ENCODE peak calls at places on chromosomes 11 and 22, in nine cellular contexts. R is heart right ventricle; Z is CD8-positive, alpha-beta T cell; K is upper lobe of right lung; E is GM23338; T is ovary; I is A549; P is colonic mucosa; F is cardiac muscle cell. J is an unnamed sample.

GRCh38 chr11:130102457-130103249 is 33.0 kb downstream of the APLP2 start:
- DNase-seq in R (no peak), Z (no peak), K (no peak), E (no peak), T (no peak), I (no peak), P (no peak), F (no peak), J (no peak)

GRCh38 chr11:21556936-21557335 is 635.9 kb upstream of the ANO5 start:
- DNase-seq in R (no peak), Z (no peak), K (no peak), E (no peak), T (no peak), I (no peak), P (no peak), F (no peak), J (no peak)

GRCh38 chr11:117822522-117823033 is 2.0 kb downstream of the FXYD2 start:
- DNase-seq in R (no peak), Z (no peak), K (peak; percentile 51), E (no peak), T (no peak), I (no peak), P (no peak), F (no peak), J (no peak)

GRCh38 chr22:21943571-21944448 is 8.8 kb downstream of the PPM1F start:
- DNase-seq in R (no peak), Z (no peak), K (no peak), E (no peak), T (no peak), I (no peak), P (no peak), F (no peak), J (no peak)

GRCh38 chr11:102306817-102307814 is 10.2 kb upstream of the BIRC3 start:
- DNase-seq in R (no peak), Z (peak; percentile 62), K (no peak), E (no peak), T (no peak), I (no peak), P (no peak), F (no peak), J (no peak)

GRCh38 chr11:26904801-26905200 is 89.1 kb upstream of the FIBIN start:
- DNase-seq in R (no peak), Z (no peak), K (no peak), E (no peak), T (no peak), I (no peak), P (no peak), F (no peak), J (no peak)

GRCh38 chr22:40556641-40557040 is 79.9 kb downstream of the MRTFA start:
- DNase-seq in R (no peak), Z (no peak), K (no peak), E (no peak), T (no peak), I (no peak), P (no peak), F (no peak), J (no peak)

GRCh38 chr11:15276616-15277015 is 161.9 kb downstream of the INSC start:
- DNase-seq in R (no peak), Z (no peak), K (no peak), E (peak; percentile 52), T (no peak), I (no peak), P (no peak), F (peak; percentile 26), J (no peak)

GRCh38 chr11:123426766-123427165 is 3.3 kb upstream of the GRAMD1B start:
- DNase-seq in R (no peak), Z (no peak), K (no peak), E (no peak), T (no peak), I (no peak), P (no peak), F (no peak), J (no peak)

GRCh38 chr11:110431212-110432073 is 1.7 kb downstream of the FDX1 start:
- DNase-seq in R (no peak), Z (no peak), K (no peak), E (no peak), T (no peak), I (no peak), P (no peak), F (no peak), J (no peak)

GRCh38 chr11:68021167-68021787 is 9.2 kb upstream of the NDUFS8 start:
- DNase-seq in R (no peak), Z (no peak), K (no peak), E (peak; percentile 65), T (no peak), I (no peak), P (peak; percentile 62), F (peak; percentile 24), J (no peak)

GRCh38 chr11:74673956-74674355 is 57.3 kb downstream of the CHRDL2 start:
- DNase-seq in R (no peak), Z (no peak), K (no peak), E (no peak), T (no peak), I (no peak), P (peak; percentile 9), F (no peak), J (no peak)

GRCh38 chr11:92457250-92457649 is 232.6 kb downstream of the FAT3 start:
- DNase-seq in R (no peak), Z (no peak), K (no peak), E (no peak), T (no peak), I (no peak), P (no peak), F (no peak), J (no peak)

GRCh38 chr11:101914349-101914736 is 467 bp upstream of the CEP126 start:
- DNase-seq in R (no peak), Z (no peak), K (no peak), E (no peak), T (no peak), I (no peak), P (no peak), F (peak; percentile 2), J (no peak)

GRCh38 chr22:35995345-35995744 is 33.3 kb downstream of the RBFOX2 start:
- DNase-seq in R (no peak), Z (no peak), K (no peak), E (no peak), T (no peak), I (no peak), P (no peak), F (no peak), J (no peak)

DNA sequence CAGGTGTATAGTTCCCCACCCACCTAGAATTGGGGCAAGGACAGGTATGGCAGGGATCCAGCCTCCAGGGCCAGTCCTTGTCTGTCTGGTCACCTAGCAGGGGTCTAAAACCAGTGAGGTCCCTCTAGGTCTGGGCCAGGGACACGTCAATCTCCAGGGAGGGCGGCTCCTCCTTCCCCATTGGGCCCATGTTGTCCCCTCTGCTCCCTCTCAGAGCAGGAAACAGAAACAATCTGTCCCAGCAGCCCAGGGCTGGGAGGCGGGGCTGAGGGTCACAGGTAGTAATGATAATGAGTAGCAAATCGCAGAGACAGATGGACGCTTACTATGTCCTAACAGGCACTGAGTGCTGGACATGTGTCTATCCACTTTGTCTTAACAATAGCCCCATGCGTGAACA is 22.8 kb upstream of the SYT7 start:
- DNase-seq in R (no peak), Z (no peak), K (no peak), E (peak; percentile 54), T (no peak), I (no peak), P (no peak), F (no peak), J (no peak)
- H3K4me1 ChIP-seq in R (peaks cover 14% of the 10 kb centered on the region), Z (no peaks in the 10 kb centered on the region), K (no peaks in the 10 kb centered on the region), E (peaks cover 20% of the 10 kb centered on the region), T (peaks cover 9% of the 10 kb centered on the region), I (no peaks in the 10 kb centered on the region), P (peaks cover 12% of the 10 kb centered on the region), F (no peaks in the 10 kb centered on the region), J (peaks cover 46% of the 10 kb centered on the region)

DNA sequence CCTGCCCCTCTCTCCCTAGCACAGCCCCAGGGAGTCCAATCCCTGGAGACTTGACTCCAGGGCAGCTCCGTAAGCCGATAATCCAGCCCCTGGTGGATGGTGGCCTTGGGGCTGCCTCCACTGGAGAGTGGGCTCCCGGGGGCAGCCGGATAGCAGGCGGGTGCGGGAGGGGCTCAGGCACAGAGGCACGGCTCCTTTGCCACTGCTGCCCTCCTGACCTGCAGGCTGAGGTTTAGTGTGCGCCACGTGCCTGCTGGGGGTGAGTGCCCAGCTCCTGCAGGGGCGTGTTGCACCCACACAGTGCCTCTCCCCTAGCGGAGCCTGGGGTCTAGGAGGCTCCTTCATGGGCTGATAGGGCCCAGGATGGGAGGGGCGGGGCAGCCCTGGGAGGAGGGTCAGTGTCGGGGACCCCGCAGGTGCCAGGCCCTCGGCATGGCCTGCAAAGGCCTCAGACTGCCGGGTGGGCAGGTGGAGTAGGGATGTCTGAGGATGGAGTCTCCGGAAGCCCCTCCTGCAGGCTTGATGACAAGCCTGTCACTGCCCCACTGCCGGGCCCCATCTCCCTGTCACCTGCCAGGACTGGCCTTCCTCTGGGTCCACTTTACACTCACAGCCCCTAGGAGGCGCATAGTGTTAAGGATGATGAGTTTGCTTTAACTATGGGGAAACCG is 5.6 kb downstream of the DUSP8 start:
- DNase-seq in R (no peak), Z (no peak), K (no peak), E (no peak), T (no peak), I (no peak), P (no peak), F (no peak), J (no peak)
- TF ChIP-seq CTCF in R (no peak), Z (no peak), K (no peak), E (peak; percentile 53), T (no peak), I (peak; percentile 15), P (no peak), F (no peak), J (no peak)

GRCh38 chr22:23217171-23218052 is 37.1 kb downstream of the BCR start:
- DNase-seq in R (peak; percentile 53), Z (no peak), K (no peak), E (no peak), T (peak; percentile 50), I (no peak), P (no peak), F (no peak), J (no peak)
- H3K4me1 ChIP-seq in R (peaks cover 72% of the 10 kb centered on the region), Z (peaks cover 77% of the 10 kb centered on the region), K (peaks cover 76% of the 10 kb centered on the region), E (peaks cover 61% of the 10 kb centered on the region), T (peaks cover 23% of the 10 kb centered on the region), I (peaks cover 15% of the 10 kb centered on the region), P (peaks cover 27% of the 10 kb centered on the region), F (peaks cover 28% of the 10 kb centered on the region), J (peaks cover 64% of the 10 kb centered on the region)

GRCh38 chr22:25059438-25059837 is 106.9 kb downstream of the KIAA1671 start:
- DNase-seq in R (no peak), Z (no peak), K (no peak), E (no peak), T (no peak), I (no peak), P (no peak), F (no peak), J (no peak)
- TF ChIP-seq CTCF in R (no peak), Z (no peak), K (no peak), E (no peak), T (no peak), I (no peak), P (no peak), F (no peak), J (no peak)

J was measured in vagina.